ENCODE peak calls at places on chromosomes 11 and 22, in four cellular contexts. N, L, P and W are unnamed samples.

GRCh38 chr11:75853971-75854370 is 39.0 kb downstream of the UVRAG start:
- DNase-seq in L (no peak), P (no peak), N (no peak), W (no peak)

GRCh38 chr11:120197977-120198376 is 12.9 kb upstream of the OAF start:
- DNase-seq in N (peak), L (no peak), P (no peak), W (no peak)

GRCh38 chr11:115497303-115497702 is 6.9 kb downstream of the CADM1 start:
- DNase-seq in N (peak), P (no peak), L (peak), W (no peak)

GRCh38 chr11:2096001-2096918 is 42.9 kb downstream of the IGF2 start:
- DNase-seq in L (no peak), P (no peak), N (no peak), W (no peak)

GRCh38 chr11:130477646-130478203 is 29.3 kb downstream of the ADAMTS15 start:
- DNase-seq in P (no peak), N (no peak), L (no peak), W (no peak)

GRCh38 chr11:84295815-84296214 is 1009.6 kb upstream of the CCDC90B start:
- DNase-seq in N (no peak), L (no peak), P (no peak), W (no peak)

GRCh38 chr22:50191041-50191740 is 5.5 kb downstream of the TRABD start:
- DNase-seq in L (peak), P (no peak), N (no peak), W (no peak)

GRCh38 chr11:68947151-68947550 is 33.6 kb downstream of the MRGPRD start:
- DNase-seq in L (no peak), P (no peak), N (no peak), W (no peak)

GRCh38 chr22:49992921-49993648 is 19.5 kb downstream of the IL17REL start:
- DNase-seq in P (peak), N (peak), L (no peak), W (no peak)

GRCh38 chr11:34218067-34218466 is 112.6 kb downstream of the NAT10 start:
- DNase-seq in P (no peak), N (no peak), L (no peak), W (no peak)

GRCh38 chr11:14078941-14079522 is 116.5 kb downstream of the SPON1 start:
- DNase-seq in N (no peak), L (no peak), P (no peak), W (no peak)

GRCh38 chr11:95563173-95563572 is 226.4 kb downstream of the FAM76B start:
- DNase-seq in L (no peak), N (no peak), P (no peak), W (no peak)

GRCh38 chr22:28299760-28300159 is 379.9 kb downstream of the TTC28 start:
- DNase-seq in P (no peak), L (no peak), N (no peak), W (no peak)

GRCh38 chr11:112615238-112615637 is 346.0 kb upstream of the NCAM1 start:
- DNase-seq in P (no peak), L (no peak), N (no peak), W (no peak)

GRCh38 chr11:70410276-70410675 is 11.9 kb downstream of the CTTN start:
- DNase-seq in N (no peak), P (no peak), L (no peak), W (no peak)

GRCh38 chr11:77407613-77408012 is 66.3 kb downstream of the PAK1 start:
- DNase-seq in P (no peak), N (peak), L (no peak), W (no peak)

GRCh38 chr22:23520875-23521441 is 59.1 kb downstream of the IGLL1 start:
- DNase-seq in N (peak), P (peak), L (no peak), W (no peak)

GRCh38 chr11:61791737-61792309 is 576 bp downstream of the TMEM258 start:
- DNase-seq in N (peak), P (no peak), L (no peak), W (peak)

GRCh38 chr11:66068154-66068821 is 1.8 kb upstream of the PACS1 start:
- DNase-seq in L (no peak), N (peak), P (peak), W (peak)
- TF ChIP-seq SUZ12 in L (no peak), N (no peak), P (no peak), W (no peak)

DNA sequence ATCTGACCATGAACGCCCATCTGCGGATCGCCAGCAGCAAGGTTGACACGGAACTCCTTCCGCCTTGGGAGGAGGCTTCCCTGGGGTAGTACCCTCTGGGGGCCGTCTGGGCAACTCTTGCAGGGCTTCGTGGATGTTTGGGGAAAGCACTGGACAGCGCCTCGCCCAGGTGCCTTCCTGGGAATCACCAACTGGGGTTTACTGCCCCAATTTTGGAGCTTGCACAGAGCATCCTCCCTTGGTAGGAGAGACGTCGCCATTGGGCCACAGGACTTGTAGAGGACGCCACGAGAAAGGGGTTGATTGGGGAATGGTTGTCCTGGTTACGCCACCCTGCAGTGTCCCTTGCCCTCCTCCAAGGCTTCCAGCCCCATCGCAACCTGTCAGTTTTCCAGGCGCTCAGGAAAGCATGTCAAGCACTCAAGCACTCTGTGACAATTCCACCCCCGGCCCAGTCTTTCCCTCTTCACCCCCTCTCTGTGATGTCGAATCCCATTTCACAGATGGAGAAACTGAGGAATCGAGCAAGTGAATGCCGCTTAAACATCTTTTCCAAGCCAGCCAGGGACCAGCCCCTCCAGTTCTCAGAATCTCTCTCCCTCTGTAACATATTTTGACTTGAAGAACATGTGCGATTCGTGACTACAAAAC is 893 bp upstream of the PRDM11 start:
- DNase-seq in P (peak), L (no peak), N (no peak), W (peak)
- H3K9ac ChIP-seq in P (no peak), L (no peak), N (peak), W (peak)

GRCh38 chr11:78635814-78636506 is 61.3 kb upstream of the NARS2 start:
- DNase-seq in P (no peak), N (no peak), L (no peak), W (no peak)

GRCh38 chr11:78633516-78634310 is 59.0 kb upstream of the NARS2 start:
- DNase-seq in P (no peak), L (no peak), N (no peak), W (no peak)

GRCh38 chr11:78630155-78630554 is 55.5 kb upstream of the NARS2 start:
- DNase-seq in N (no peak), L (no peak), P (no peak), W (no peak)

DNA sequence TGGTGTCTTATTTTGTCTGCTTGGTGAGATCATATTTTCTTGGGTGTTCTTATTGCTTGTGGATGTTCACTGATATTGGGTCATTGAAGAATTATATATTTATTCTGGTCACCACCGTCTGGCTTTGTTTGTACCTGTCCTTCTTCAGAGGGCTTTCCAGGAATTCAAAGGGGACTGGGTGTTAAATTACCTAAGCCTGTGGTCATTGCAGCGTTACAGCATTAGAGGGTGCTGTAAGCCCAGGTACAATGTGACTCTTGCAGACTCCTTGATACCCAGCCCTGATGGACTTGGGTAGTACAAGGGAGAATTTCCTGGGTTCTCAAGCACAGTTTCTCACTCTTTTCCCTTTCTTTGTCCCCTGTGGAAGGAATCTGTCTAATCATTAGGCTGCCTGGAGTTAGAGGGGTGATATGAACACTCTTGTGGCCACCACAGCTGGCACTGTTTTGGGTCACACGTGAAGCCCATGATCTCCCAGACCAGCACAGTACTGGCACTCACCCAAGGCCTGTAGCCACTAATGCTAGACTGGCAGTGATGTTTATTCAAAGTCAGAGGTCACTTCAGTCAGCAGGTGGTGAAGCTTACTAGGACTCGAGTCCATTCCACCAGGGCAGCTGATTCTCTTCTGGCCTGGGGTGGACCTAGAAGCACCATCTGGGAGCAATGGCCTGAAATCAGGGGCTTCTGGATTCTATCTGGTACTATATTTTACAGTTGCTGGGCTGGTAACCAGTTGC is 56.1 kb upstream of the NARS2 start:
- DNase-seq in L (no peak), N (no peak), P (no peak), W (peak)
- TF ChIP-seq SUZ12 in L (no peak), N (no peak), P (no peak), W (no peak)

DNA sequence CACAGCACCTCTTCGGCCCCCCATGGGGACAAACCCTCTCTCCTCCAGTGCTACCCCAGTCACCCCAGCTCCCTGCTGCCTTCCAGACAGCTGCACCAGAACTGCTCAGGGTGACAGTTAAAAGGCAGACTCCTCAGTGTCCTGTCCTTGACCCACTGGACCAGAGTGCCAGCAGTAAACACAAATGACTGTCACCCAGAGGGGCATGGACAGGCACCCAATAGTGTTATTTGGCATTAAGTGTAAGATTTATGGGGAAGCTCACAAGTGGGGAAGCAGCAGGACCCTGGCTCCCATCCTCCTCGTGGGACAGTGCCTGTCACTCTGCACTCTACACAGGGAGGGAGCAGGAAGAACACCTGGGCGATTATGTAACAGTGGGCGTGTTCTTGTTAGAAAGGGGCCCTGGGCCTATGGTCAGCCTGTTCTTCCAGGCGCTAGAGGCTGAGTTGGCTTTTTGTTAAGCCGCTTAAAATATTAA is 5.0 kb downstream of the RPS19BP1 start:
- DNase-seq in P (no peak), N (peak), L (no peak), W (no peak)
- H3K9ac ChIP-seq in P (no peak), N (no peak), L (no peak), W (no peak)

GRCh38 chr11:37264783-37265182 is 666.7 kb upstream of the RAG2 start:
- DNase-seq in P (no peak), L (no peak), N (no peak), W (no peak)
- TF ChIP-seq SUZ12 in P (no peak), L (no peak), N (no peak), W (no peak)